ENCODE peak calls at places on chromosome 10, in five cellular contexts. P is A549, Q is Panc1, J is IMR-90, S is heart left ventricle. H is an unnamed sample.

GRCh38 chr10:103759100-103759781 is 96.1 kb downstream of the SH3PXD2A start:
- DNase-seq in P (peak), Q (peak), S (peak), J (peak), H (peak)

GRCh38 chr10:4512557-4513286 is 313.3 kb upstream of the AKR1E2 start:
- DNase-seq in Q (no peak), S (peak), J (peak), P (peak), H (peak)

GRCh38 chr10:43315535-43316245 is 48.8 kb upstream of the RASGEF1A start:
- DNase-seq in S (no peak), J (no peak), P (no peak), Q (no peak), H (no peak)

GRCh38 chr10:1229116-1229515 is 172.9 kb downstream of the WDR37 start:
- DNase-seq in J (no peak), P (no peak), S (no peak), Q (no peak), H (no peak)

GRCh38 chr10:125343118-125343752 is 182.9 kb upstream of the CTBP2 start:
- DNase-seq in J (peak), Q (peak), P (peak), S (no peak), H (peak)

GRCh38 chr10:31426425-31426824 is 107.4 kb downstream of the ZEB1 start:
- DNase-seq in S (peak), Q (peak), J (peak), P (no peak), H (no peak)

GRCh38 chr10:84822926-84823325 is 494.5 kb downstream of the CCSER2 start:
- DNase-seq in Q (no peak), J (no peak), S (no peak), P (no peak), H (no peak)

GRCh38 chr10:110395350-110396283 is 90.9 kb upstream of the SMNDC1 start:
- DNase-seq in Q (peak), S (peak), P (peak), J (peak), H (no peak)

GRCh38 chr10:74502963-74503608 is 323.3 kb upstream of the KAT6B start:
- DNase-seq in Q (no peak), P (no peak), J (peak), S (no peak), H (no peak)

GRCh38 chr10:61795551-61795950 is 105.9 kb upstream of the ARID5B start:
- DNase-seq in P (peak), Q (no peak), J (no peak), S (no peak), H (no peak)

GRCh38 chr10:103543617-103544525 is 50.4 kb downstream of the NEURL1 start:
- DNase-seq in P (no peak), J (no peak), S (no peak), Q (no peak), H (no peak)

GRCh38 chr10:17742918-17743317 is 9.1 kb upstream of the TMEM236 start:
- DNase-seq in S (peak), Q (no peak), P (peak), J (peak), H (peak)

GRCh38 chr10:107692072-107692471 is 527.6 kb upstream of the SORCS1 start:
- DNase-seq in P (no peak), J (no peak), Q (no peak), S (no peak), H (no peak)
- H3K27ac ChIP-seq in P (no peak), J (no peak), Q (no peak), S (no peak), H (no peak)

GRCh38 chr10:75887981-75888380 is 456.6 kb downstream of the LRMDA start:
- DNase-seq in J (no peak), Q (no peak), P (no peak), S (no peak), H (no peak)
- TF ChIP-seq CTCF in J (no peak), Q (no peak), P (no peak), S (no peak), H (no peak)

GRCh38 chr10:24350111-24350921 is 141.4 kb downstream of the KIAA1217 start:
- DNase-seq in J (peak), S (no peak), P (no peak), Q (no peak), H (no peak)
- H3K4me3 ChIP-seq in J (no peak), S (no peak), P (no peak), Q (no peak), H (no peak)

GRCh38 chr10:81917666-81918065 is 42.7 kb downstream of the NRG3 start:
- DNase-seq in S (no peak), J (no peak), Q (no peak), P (no peak), H (no peak)
- H3K27ac ChIP-seq in S (no peak), J (no peak), Q (no peak), P (no peak), H (no peak)

DNA sequence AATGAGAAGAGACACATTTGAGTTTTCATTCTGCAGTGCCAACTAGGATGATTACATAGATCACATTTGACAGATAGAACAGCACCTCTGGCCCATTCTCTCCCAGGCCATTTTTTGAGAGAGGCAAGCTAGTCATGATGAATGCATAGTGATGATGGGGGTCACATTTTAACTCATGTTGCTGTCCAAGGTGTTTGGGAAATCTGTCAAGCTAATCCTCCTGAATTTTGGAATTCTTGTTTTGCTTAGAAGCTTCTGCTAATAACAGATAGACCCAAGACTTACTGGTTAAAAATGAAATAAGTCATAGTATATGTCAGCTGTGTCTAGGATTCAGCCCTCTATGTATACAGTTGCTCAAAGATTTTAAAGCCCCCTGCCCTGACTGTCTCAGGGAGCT is 101.0 kb downstream of the PTPN20 start:
- DNase-seq in Q (no peak), S (no peak), J (no peak), P (no peak), H (no peak)
- TF ChIP-seq CTCF in Q (no peak), S (no peak), J (no peak), P (no peak), H (no peak)

GRCh38 chr10:93570383-93570782 is 3.9 kb downstream of the FFAR4 start:
- DNase-seq in J (no peak), Q (no peak), S (no peak), P (no peak), H (no peak)

GRCh38 chr10:93565421-93565820 is 1.0 kb upstream of the FFAR4 start:
- DNase-seq in P (no peak), J (no peak), S (no peak), Q (no peak), H (no peak)

GRCh38 chr10:93568105-93568390 is 1.6 kb downstream of the FFAR4 start:
- DNase-seq in J (no peak), Q (no peak), S (no peak), P (no peak), H (no peak)

GRCh38 chr10:93567277-93568104 is 1.0 kb downstream of the FFAR4 start:
- DNase-seq in J (no peak), P (no peak), Q (no peak), S (no peak), H (no peak)

GRCh38 chr10:93566435-93567276 is at the start of gene FFAR4:
- DNase-seq in J (no peak), P (peak), S (peak), Q (no peak), H (no peak)
- H3K4me3 ChIP-seq in J (no peak), P (peak), S (peak), Q (peak), H (no peak)

GRCh38 chr10:70352401-70353097 is 29.9 kb downstream of the LRRC20 start:
- DNase-seq in P (no peak), J (peak), S (no peak), Q (no peak), H (no peak)
- H3K27ac ChIP-seq in P (peak), J (peak), S (no peak), Q (no peak), H (no peak)

DNA sequence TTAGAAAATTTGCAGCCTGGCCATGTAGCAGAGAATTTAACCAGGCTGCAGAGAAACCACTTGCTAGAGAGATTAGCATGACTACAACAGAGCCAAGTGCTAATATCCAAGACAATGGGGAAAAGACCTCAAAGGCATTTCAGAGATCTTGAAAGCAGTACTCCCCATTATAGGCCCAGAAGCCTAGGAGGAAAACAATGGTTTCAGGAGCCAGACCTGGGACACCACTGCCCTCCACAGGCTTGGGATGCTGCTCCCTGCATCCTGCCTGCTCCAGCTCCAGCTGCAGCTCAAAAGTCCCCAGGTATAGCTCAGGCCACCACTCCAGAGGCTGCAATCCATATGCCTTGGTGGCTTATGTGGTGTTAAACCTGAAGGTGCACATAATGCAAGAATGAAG is 101.5 kb upstream of the TMEM72 start:
- DNase-seq in S (no peak), J (no peak), P (no peak), Q (no peak), H (no peak)
- TF ChIP-seq CTCF in S (no peak), J (no peak), P (no peak), Q (peak), H (no peak)

H was measured in WERI-Rb-1.